ENCODE peak calls at places on chromosomes 13 and 19, in five cellular contexts. B is suprapubic skin, O is WERI-Rb-1, G is neuronal stem cell, Q is astrocyte. F is an unnamed sample.

GRCh38 chr13:21717817-21718216 is 46.9 kb downstream of the FGF9 start:
- DNase-seq in B (no peak), O (no peak), G (no peak), Q (no peak), F (peak)

GRCh38 chr13:52164989-52165388 is 5.6 kb upstream of the NEK3 start:
- DNase-seq in B (no peak), O (no peak), G (no peak), Q (no peak), F (no peak)

GRCh38 chr13:53266757-53267156 is 238.1 kb downstream of the OLFM4 start:
- DNase-seq in B (no peak), O (no peak), G (no peak), Q (no peak), F (no peak)

GRCh38 chr13:20993211-20993610 is 68.2 kb downstream of the LATS2 start:
- DNase-seq in B (peak), O (no peak), G (no peak), Q (no peak), F (no peak)

GRCh38 chr13:108496364-108497215 is 132.8 kb upstream of the MYO16 start:
- DNase-seq in B (no peak), O (no peak), G (peak), Q (peak), F (peak)

GRCh38 chr13:60990032-60990733 is 425.5 kb downstream of the PCDH20 start:
- DNase-seq in B (no peak), O (peak), G (no peak), Q (no peak), F (peak)

GRCh38 chr19:6297202-6297601 is 17.4 kb upstream of the MLLT1 start:
- DNase-seq in B (no peak), O (no peak), G (no peak), Q (no peak), F (no peak)

GRCh38 chr19:33464010-33464732 is 57.4 kb downstream of the PEPD start:
- DNase-seq in B (peak), O (no peak), G (no peak), Q (no peak), F (peak)

GRCh38 chr19:18999896-19000620 is 33.3 kb downstream of the SUGP2 start:
- DNase-seq in B (no peak), O (peak), G (no peak), Q (no peak), F (peak)

GRCh38 chr19:29404951-29405727 is 120.7 kb upstream of the VSTM2B start:
- DNase-seq in B (no peak), O (no peak), G (peak), Q (no peak), F (peak)

GRCh38 chr19:7182489-7182888 is 111.7 kb downstream of the INSR start:
- DNase-seq in B (no peak), O (no peak), G (no peak), Q (no peak), F (no peak)

GRCh38 chr19:54532528-54532927 is 29.9 kb downstream of the LAIR2 start:
- DNase-seq in B (no peak), O (no peak), G (no peak), Q (no peak), F (no peak)

GRCh38 chr19:29367701-29368306 is 154.9 kb upstream of the UQCRFS1 start:
- DNase-seq in B (no peak), O (no peak), G (no peak), Q (no peak), F (peak)

GRCh38 chr19:35205733-35206323 is 22.7 kb downstream of the FAM187B start:
- DNase-seq in B (no peak), O (no peak), G (no peak), Q (no peak), F (no peak)

GRCh38 chr13:106132216-106132615 is 403.2 kb downstream of the EFNB2 start:
- DNase-seq in B (no peak), O (no peak), G (no peak), Q (peak), F (no peak)

GRCh38 chr13:107421951-107422350 is 793.4 kb downstream of the LIG4 start:
- DNase-seq in B (no peak), O (no peak), G (no peak), Q (peak), F (no peak)

GRCh38 chr13:98141938-98142426 is 912 bp upstream of the FARP1 start:
- DNase-seq in B (no peak), O (no peak), G (peak), Q (no peak), F (peak)

GRCh38 chr19:49528211-49528771 is 488 bp downstream of the RCN3 start:
- DNase-seq in B (no peak), O (no peak), G (no peak), Q (peak), F (no peak)
- H3K4me3 ChIP-seq in B (peak), O (no peak), G (no peak), Q (peak), F (no peak)

DNA sequence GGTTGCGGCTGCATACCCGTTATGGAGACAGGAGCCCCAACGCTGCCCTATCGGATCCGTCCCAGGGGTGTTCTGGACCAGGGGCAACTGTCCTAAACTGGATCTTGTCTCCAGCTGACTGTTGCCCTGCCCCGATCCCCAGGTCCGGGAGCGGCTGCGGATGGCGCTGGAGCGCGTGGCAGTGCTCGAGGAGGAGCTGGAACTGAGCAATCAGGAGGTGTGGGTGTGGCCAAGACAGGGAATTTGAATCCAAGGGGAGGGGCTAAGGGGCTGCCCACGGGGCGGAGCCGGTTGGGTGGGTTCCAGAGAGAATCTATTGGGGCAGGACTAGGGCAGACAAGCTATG is 9.9 kb downstream of the PPFIA3 start:
- DNase-seq in B (no peak), O (no peak), G (no peak), Q (no peak), F (peak)
- H3K4me3 ChIP-seq in B (no peak), O (no peak), G (no peak), Q (no peak), F (no peak)

GRCh38 chr13:30934381-30934780 is 1.9 kb downstream of the TEX26 start:
- DNase-seq in B (no peak), O (no peak), G (no peak), Q (no peak), F (peak)

GRCh38 chr13:30928971-30929370 is 3.5 kb upstream of the TEX26 start:
- DNase-seq in B (no peak), O (no peak), G (no peak), Q (no peak), F (no peak)

GRCh38 chr13:30933334-30933681 is 852 bp downstream of the TEX26 start:
- DNase-seq in B (no peak), O (no peak), G (no peak), Q (no peak), F (no peak)

GRCh38 chr13:30934803-30935202 is 2.3 kb downstream of the TEX26 start:
- DNase-seq in B (no peak), O (no peak), G (no peak), Q (no peak), F (no peak)

DNA sequence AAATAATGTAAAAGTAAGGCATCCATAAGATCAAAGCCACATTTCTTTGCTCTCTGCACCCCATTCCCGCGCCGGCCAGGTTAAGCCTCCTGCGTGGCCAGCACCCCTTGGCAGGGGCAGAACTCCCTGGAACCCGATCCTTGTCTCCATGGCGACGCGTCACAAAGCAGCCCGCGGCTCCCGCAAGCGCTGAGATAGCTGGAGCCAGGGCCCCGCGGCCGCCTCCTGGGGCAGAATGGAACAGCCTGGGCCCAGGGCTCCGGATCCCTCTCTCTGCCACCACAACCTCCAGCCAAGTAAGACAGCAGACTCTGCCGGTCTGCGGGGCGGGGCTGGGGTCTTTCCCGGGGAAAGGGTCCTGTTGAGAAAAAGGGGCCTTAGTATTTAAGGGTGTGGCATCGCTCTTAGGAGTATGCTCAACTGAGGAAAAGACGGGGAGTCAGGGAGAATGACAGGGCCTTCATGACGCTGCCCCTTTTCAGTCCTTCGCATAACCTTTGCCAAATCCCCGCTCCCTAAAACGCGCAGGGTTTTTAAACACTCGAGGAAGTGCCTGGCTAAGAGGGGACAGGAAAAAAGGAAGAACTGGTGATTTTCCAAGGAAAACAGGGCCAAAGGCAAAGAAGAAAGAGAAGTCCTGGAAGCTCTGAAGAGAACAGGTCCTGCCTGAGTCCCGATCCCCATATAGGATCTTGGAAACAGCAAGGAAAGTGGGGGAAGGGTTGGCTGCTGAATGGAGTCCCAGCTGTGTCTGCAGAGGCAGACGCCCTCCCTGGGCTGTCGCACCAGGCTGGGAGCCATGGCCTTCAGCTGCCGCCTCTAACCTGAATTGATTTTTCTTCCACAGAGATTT is at the start of gene TEX26:
- DNase-seq in B (no peak), O (no peak), G (peak), Q (peak), F (peak)
- H3K4me3 ChIP-seq in B (no peak), O (no peak), G (no peak), Q (peak), F (peak)

GRCh38 chr19:50356691-50357177 is 8.7 kb downstream of the NAPSA start:
- DNase-seq in B (no peak), O (no peak), G (no peak), Q (no peak), F (no peak)
- H3K4me3 ChIP-seq in B (peak), O (no peak), G (no peak), Q (no peak), F (no peak)

DNA sequence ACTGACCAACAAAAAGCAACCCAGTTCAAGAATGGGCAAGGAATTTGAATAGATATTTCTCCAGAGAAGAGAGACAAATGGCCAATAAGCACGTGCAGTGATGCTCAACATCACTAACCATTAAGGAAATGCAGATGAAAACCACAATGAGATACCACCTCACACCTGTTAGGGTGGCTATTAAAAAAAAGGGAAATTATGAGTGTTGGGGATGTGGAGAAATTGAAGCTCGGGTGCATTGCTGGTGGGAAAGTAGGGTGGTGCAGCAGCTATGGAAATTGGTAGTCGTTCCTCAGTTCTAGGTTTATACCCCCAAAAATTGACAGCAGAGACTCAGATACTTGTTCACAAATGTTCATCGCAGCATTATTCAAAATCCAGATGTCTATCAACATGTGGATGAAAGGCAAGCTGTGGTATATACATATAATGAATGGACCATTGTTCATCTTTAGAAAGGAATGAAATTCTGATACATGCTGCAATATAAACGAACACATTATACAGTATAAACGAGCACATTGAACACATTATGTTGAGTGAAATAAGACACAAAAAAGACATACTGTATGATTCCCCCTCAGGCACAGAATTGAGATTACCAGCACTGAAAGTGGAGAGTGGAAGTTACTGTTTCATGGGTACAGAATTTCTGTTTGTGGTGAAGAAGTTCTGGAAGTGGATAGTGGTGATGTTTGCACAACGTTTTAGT is 927 bp downstream of the CHAMP1 start:
- DNase-seq in B (no peak), O (no peak), G (no peak), Q (no peak), F (no peak)
- H3K4me3 ChIP-seq in B (peak), O (peak), G (peak), Q (peak), F (peak)

GRCh38 chr13:46388308-46388707 is 1.3 kb upstream of the RUBCNL start:
- DNase-seq in B (no peak), O (no peak), G (no peak), Q (no peak), F (no peak)
- H3K4me3 ChIP-seq in B (no peak), O (no peak), G (no peak), Q (no peak), F (no peak)

DNA sequence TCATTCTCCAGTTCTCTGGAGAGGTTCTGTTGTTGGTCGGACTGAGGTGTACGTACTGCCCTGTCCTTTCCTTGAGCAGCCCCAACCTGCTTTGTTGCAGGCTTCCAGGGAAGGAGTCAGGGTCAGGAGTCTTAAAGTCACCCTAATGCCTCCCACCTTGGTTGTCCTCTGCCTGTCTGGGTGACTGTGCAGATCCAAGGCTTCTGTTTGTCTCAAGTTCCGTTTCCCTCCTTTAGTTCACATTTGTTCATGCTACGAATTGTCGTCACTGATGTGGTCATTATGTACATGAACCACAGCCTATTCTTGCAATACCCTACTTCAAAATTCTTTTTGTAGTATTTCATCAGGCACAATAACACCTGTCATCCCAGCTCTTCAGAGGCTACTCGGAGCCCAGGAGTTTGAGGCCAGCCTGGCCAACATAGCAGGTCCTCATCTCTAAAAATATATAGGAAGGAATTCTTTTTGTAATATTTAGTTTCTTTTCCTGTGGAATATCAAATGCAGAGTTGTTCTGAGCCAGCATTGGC is 7.4 kb downstream of the ZNF586 start:
- DNase-seq in B (no peak), O (no peak), G (no peak), Q (no peak), F (no peak)
- H3K4me3 ChIP-seq in B (no peak), O (no peak), G (no peak), Q (no peak), F (no peak)

GRCh38 chr13:42002066-42002465 is 41.2 kb upstream of the VWA8 start:
- DNase-seq in B (no peak), O (no peak), G (no peak), Q (no peak), F (no peak)

GRCh38 chr13:41995946-41996345 is 35.0 kb upstream of the VWA8 start:
- DNase-seq in B (no peak), O (no peak), G (no peak), Q (peak), F (no peak)

GRCh38 chr13:42000836-42001235 is 39.9 kb upstream of the VWA8 start:
- DNase-seq in B (no peak), O (no peak), G (no peak), Q (peak), F (no peak)

DNA sequence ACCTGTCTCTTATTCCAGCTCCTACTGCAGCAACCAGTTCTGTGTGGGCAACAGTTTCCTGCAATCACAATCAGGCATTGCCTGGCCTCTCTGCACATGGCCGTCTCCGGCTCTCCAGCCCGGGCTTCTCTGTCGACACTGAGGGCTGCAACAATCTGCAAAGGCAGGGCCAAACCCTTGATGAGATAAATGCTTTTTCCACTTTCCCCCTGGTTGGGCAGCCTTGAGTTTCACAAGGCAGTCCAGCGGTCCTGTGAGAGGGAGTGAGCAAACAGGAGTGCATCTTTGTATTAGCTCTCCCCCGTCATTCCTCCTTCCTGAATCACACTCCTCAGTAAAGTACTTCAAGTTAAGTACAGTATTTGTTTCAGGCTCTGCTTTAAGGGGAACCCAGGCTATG is 40.7 kb upstream of the VWA8 start:
- DNase-seq in B (no peak), O (no peak), G (no peak), Q (peak), F (peak)
- H3K4me3 ChIP-seq in B (no peak), O (no peak), G (no peak), Q (no peak), F (no peak)

DNA sequence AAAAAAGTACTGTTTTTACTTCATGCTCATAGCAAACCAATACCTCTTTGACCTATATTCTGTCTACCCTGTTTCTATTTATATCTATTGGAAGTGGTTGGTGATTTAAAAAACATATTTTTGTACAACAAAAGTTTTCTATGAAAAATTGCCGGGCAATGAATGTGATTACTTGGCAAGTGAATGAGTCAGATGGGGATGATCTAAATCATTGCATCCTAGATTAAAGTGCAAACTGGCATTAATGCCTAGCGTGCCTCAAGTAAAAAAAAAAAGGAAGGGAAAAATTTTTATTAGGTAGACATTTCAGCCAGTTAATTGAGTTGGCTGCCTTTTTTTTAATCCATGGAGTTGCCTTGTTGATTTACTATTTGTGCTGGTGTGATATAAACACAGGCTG is 500.6 kb downstream of the KCTD12 start:
- DNase-seq in B (no peak), O (no peak), G (no peak), Q (no peak), F (no peak)
- H3K4me3 ChIP-seq in B (no peak), O (no peak), G (no peak), Q (no peak), F (no peak)

GRCh38 chr19:1944916-1945561 is 4.1 kb downstream of the CSNK1G2 start:
- DNase-seq in B (no peak), O (no peak), G (no peak), Q (no peak), F (no peak)

GRCh38 chr19:1944088-1944915 is 3.3 kb downstream of the CSNK1G2 start:
- DNase-seq in B (no peak), O (no peak), G (no peak), Q (no peak), F (no peak)

GRCh38 chr19:1942934-1943555 is 2.1 kb downstream of the CSNK1G2 start:
- DNase-seq in B (no peak), O (no peak), G (no peak), Q (no peak), F (no peak)

GRCh38 chr19:1942078-1942933 is 1.3 kb downstream of the CSNK1G2 start:
- DNase-seq in B (peak), O (peak), G (peak), Q (peak), F (peak)

DNA sequence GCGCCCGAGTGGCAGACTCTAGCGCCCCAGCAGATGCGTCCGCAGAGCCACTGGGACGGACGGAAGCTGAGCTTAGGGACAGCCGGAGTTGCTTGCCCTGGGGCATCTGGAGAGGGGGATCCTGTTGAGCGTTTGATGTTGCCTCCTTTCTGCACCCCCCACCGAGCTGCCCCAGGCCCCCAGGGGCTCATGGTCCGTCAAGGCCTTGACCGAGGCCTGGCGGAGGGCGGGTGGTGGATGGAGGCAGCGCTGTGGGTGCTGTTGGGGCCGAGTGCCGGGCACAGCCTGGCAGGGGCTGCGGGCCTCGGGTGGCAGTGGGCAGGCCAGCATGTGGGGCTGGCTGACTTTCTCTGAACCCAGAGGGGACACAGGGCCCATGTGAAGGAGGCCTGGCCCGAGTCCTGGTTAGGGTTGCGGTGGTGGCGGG is 2.7 kb downstream of the CSNK1G2 start:
- DNase-seq in B (no peak), O (no peak), G (no peak), Q (no peak), F (no peak)
- H3K4me3 ChIP-seq in B (peak), O (no peak), G (peak), Q (no peak), F (no peak)